ENCODE peak calls at places on chromosome X, in nine cellular contexts. One of them, this sample, is unnamed.

GRCh38 chrX:148501121-148502066 is 977 bp downstream of the AFF2 start:
- DNase-seq in body of pancreas: no peak
- DNase-seq in tibial artery: no peak
- DNase-seq in GM23248: no peak
- DNase-seq in effector memory CD4-positive, alpha-beta T cell: no peak
- DNase-seq in mammary epithelial cell: peak; percentile 5
- DNase-seq in lower lobe of right lung: peak; percentile 43
- DNase-seq in right lobe of liver: peak; percentile 51
- DNase-seq in hepatocyte: peak; percentile 18
- DNase-seq in this sample: no peak

GRCh38 chrX:1444896-1445480 is 7.7 kb downstream of the ASMTL start:
- DNase-seq in mammary epithelial cell: no peak
- DNase-seq in hepatocyte: no peak
- DNase-seq in tibial artery: no peak
- DNase-seq in lower lobe of right lung: peak; percentile 13
- DNase-seq in effector memory CD4-positive, alpha-beta T cell: no peak
- DNase-seq in GM23248: no peak
- DNase-seq in right lobe of liver: peak; percentile 12
- DNase-seq in body of pancreas: peak; percentile 2
- DNase-seq in this sample: no peak

GRCh38 chrX:110732274-110732673 is 63.3 kb downstream of the CHRDL1 start:
- DNase-seq in lower lobe of right lung: no peak
- DNase-seq in tibial artery: no peak
- DNase-seq in hepatocyte: no peak
- DNase-seq in body of pancreas: no peak
- DNase-seq in GM23248: no peak
- DNase-seq in mammary epithelial cell: no peak
- DNase-seq in right lobe of liver: no peak
- DNase-seq in effector memory CD4-positive, alpha-beta T cell: no peak
- DNase-seq in this sample: no peak

GRCh38 chrX:153882086-153882498 is 3.9 kb downstream of the L1CAM start:
- DNase-seq in body of pancreas: no peak
- DNase-seq in mammary epithelial cell: peak; percentile 50
- DNase-seq in effector memory CD4-positive, alpha-beta T cell: no peak
- DNase-seq in tibial artery: no peak
- DNase-seq in lower lobe of right lung: no peak
- DNase-seq in right lobe of liver: no peak
- DNase-seq in hepatocyte: no peak
- DNase-seq in GM23248: peak; percentile 20
- DNase-seq in this sample: no peak

GRCh38 chrX:130915302-130915701 is 12.3 kb upstream of the ENOX2 start:
- DNase-seq in body of pancreas: no peak
- DNase-seq in lower lobe of right lung: no peak
- DNase-seq in tibial artery: no peak
- DNase-seq in GM23248: peak; percentile 30
- DNase-seq in right lobe of liver: no peak
- DNase-seq in hepatocyte: no peak
- DNase-seq in effector memory CD4-positive, alpha-beta T cell: no peak
- DNase-seq in mammary epithelial cell: no peak
- DNase-seq in this sample: no peak

GRCh38 chrX:97267376-97267775 is 383.7 kb downstream of the RPA4 start:
- DNase-seq in lower lobe of right lung: no peak
- DNase-seq in body of pancreas: no peak
- DNase-seq in mammary epithelial cell: no peak
- DNase-seq in hepatocyte: no peak
- DNase-seq in right lobe of liver: no peak
- DNase-seq in GM23248: peak; percentile 4
- DNase-seq in effector memory CD4-positive, alpha-beta T cell: no peak
- DNase-seq in tibial artery: no peak
- DNase-seq in this sample: no peak

GRCh38 chrX:50684871-50685270 is 129.1 kb downstream of the SHROOM4 start:
- DNase-seq in body of pancreas: no peak
- DNase-seq in lower lobe of right lung: no peak
- DNase-seq in tibial artery: no peak
- DNase-seq in GM23248: no peak
- DNase-seq in mammary epithelial cell: no peak
- DNase-seq in hepatocyte: no peak
- DNase-seq in effector memory CD4-positive, alpha-beta T cell: no peak
- DNase-seq in right lobe of liver: no peak
- DNase-seq in this sample: no peak

GRCh38 chrX:49844622-49845021 is 15.5 kb downstream of the PAGE4 start:
- DNase-seq in body of pancreas: no peak
- DNase-seq in GM23248: no peak
- DNase-seq in hepatocyte: no peak
- DNase-seq in effector memory CD4-positive, alpha-beta T cell: no peak
- DNase-seq in right lobe of liver: no peak
- DNase-seq in tibial artery: no peak
- DNase-seq in mammary epithelial cell: no peak
- DNase-seq in lower lobe of right lung: no peak
- DNase-seq in this sample: no peak

GRCh38 chrX:23844502-23845138 is 61.6 kb downstream of the SAT1 start:
- DNase-seq in body of pancreas: peak; percentile 15
- DNase-seq in GM23248: peak; percentile 3
- DNase-seq in effector memory CD4-positive, alpha-beta T cell: no peak
- DNase-seq in lower lobe of right lung: no peak
- DNase-seq in tibial artery: peak; percentile 19
- DNase-seq in hepatocyte: peak; percentile 81
- DNase-seq in mammary epithelial cell: no peak
- DNase-seq in right lobe of liver: no peak
- DNase-seq in this sample: no peak

GRCh38 chrX:99397879-99398278 is 1012.2 kb downstream of the PCDH19 start:
- DNase-seq in tibial artery: no peak
- DNase-seq in right lobe of liver: no peak
- DNase-seq in hepatocyte: no peak
- DNase-seq in body of pancreas: no peak
- DNase-seq in GM23248: no peak
- DNase-seq in mammary epithelial cell: no peak
- DNase-seq in lower lobe of right lung: no peak
- DNase-seq in effector memory CD4-positive, alpha-beta T cell: no peak
- DNase-seq in this sample: no peak

GRCh38 chrX:148871422-148872152 is 371.2 kb downstream of the AFF2 start:
- DNase-seq in hepatocyte: no peak
- DNase-seq in tibial artery: no peak
- DNase-seq in lower lobe of right lung: no peak
- DNase-seq in effector memory CD4-positive, alpha-beta T cell: no peak
- DNase-seq in body of pancreas: no peak
- DNase-seq in right lobe of liver: no peak
- DNase-seq in mammary epithelial cell: peak; percentile 94
- DNase-seq in GM23248: peak; percentile 81
- DNase-seq in this sample: no peak

GRCh38 chrX:129984196-129984962 is 1.9 kb downstream of the BCORL1 start:
- DNase-seq in lower lobe of right lung: peak; percentile 58
- DNase-seq in body of pancreas: peak; percentile 23
- DNase-seq in hepatocyte: peak; percentile 53
- DNase-seq in GM23248: peak; percentile 43
- DNase-seq in right lobe of liver: peak; percentile 58
- DNase-seq in effector memory CD4-positive, alpha-beta T cell: peak; percentile 40
- DNase-seq in mammary epithelial cell: no peak
- DNase-seq in tibial artery: peak; percentile 20
- DNase-seq in this sample: peak; percentile 44

GRCh38 chrX:39759526-39760224 is 338.1 kb downstream of the BCOR start:
- DNase-seq in tibial artery: no peak
- DNase-seq in body of pancreas: peak; percentile 81
- DNase-seq in GM23248: peak; percentile 56
- DNase-seq in mammary epithelial cell: no peak
- DNase-seq in right lobe of liver: no peak
- DNase-seq in hepatocyte: peak; percentile 62
- DNase-seq in effector memory CD4-positive, alpha-beta T cell: no peak
- DNase-seq in lower lobe of right lung: peak; percentile 52
- DNase-seq in this sample: no peak

GRCh38 chrX:103362504-103362903 is 6.2 kb downstream of the TCEAL9 start:
- DNase-seq in lower lobe of right lung: no peak
- DNase-seq in effector memory CD4-positive, alpha-beta T cell: no peak
- DNase-seq in tibial artery: no peak
- DNase-seq in GM23248: peak; percentile 49
- DNase-seq in body of pancreas: no peak
- DNase-seq in mammary epithelial cell: no peak
- DNase-seq in hepatocyte: no peak
- DNase-seq in right lobe of liver: no peak
- DNase-seq in this sample: no peak

GRCh38 chrX:27555514-27555913 is 34.6 kb upstream of the DCAF8L2 start:
- DNase-seq in body of pancreas: no peak
- DNase-seq in mammary epithelial cell: peak; percentile 25
- DNase-seq in effector memory CD4-positive, alpha-beta T cell: no peak
- DNase-seq in tibial artery: no peak
- DNase-seq in hepatocyte: peak; percentile 37
- DNase-seq in right lobe of liver: no peak
- DNase-seq in lower lobe of right lung: no peak
- DNase-seq in GM23248: peak; percentile 1
- DNase-seq in this sample: no peak

GRCh38 chrX:115632455-115632854 is 71.5 kb downstream of the PLS3 start:
- DNase-seq in GM23248: peak; percentile 49
- DNase-seq in lower lobe of right lung: no peak
- DNase-seq in effector memory CD4-positive, alpha-beta T cell: no peak
- DNase-seq in right lobe of liver: no peak
- DNase-seq in mammary epithelial cell: no peak
- DNase-seq in body of pancreas: no peak
- DNase-seq in tibial artery: no peak
- DNase-seq in hepatocyte: no peak
- DNase-seq in this sample: no peak

GRCh38 chrX:30659421-30659820 is 6.2 kb downstream of the GK start:
- DNase-seq in right lobe of liver: no peak
- DNase-seq in GM23248: peak; percentile 87
- DNase-seq in mammary epithelial cell: peak; percentile 82
- DNase-seq in lower lobe of right lung: no peak
- DNase-seq in tibial artery: no peak
- DNase-seq in body of pancreas: no peak
- DNase-seq in hepatocyte: peak; percentile 31
- DNase-seq in effector memory CD4-positive, alpha-beta T cell: no peak
- DNase-seq in this sample: no peak

GRCh38 chrX:9856596-9856995 is 70.4 kb downstream of the SHROOM2 start:
- DNase-seq in body of pancreas: no peak
- DNase-seq in mammary epithelial cell: no peak
- DNase-seq in lower lobe of right lung: no peak
- DNase-seq in effector memory CD4-positive, alpha-beta T cell: no peak
- DNase-seq in GM23248: no peak
- DNase-seq in hepatocyte: no peak
- DNase-seq in right lobe of liver: no peak
- DNase-seq in tibial artery: no peak
- DNase-seq in this sample: no peak
- H3K27ac ChIP-seq in body of pancreas: no peak overlapping the region
- H3K27ac ChIP-seq in mammary epithelial cell: no peak overlapping the region
- H3K27ac ChIP-seq in lower lobe of right lung: no peak overlapping the region
- H3K27ac ChIP-seq in effector memory CD4-positive, alpha-beta T cell: no peak overlapping the region
- H3K27ac ChIP-seq in GM23248: no peak overlapping the region
- H3K27ac ChIP-seq in hepatocyte: no peak overlapping the region
- H3K27ac ChIP-seq in right lobe of liver: no peak overlapping the region
- H3K27ac ChIP-seq in tibial artery: no peak overlapping the region
- H3K27ac ChIP-seq in this sample: no peak overlapping the region

GRCh38 chrX:63918611-63919010 is 133.6 kb upstream of the ARHGEF9 start:
- DNase-seq in mammary epithelial cell: peak; percentile 28
- DNase-seq in GM23248: peak; percentile 70
- DNase-seq in hepatocyte: no peak
- DNase-seq in lower lobe of right lung: no peak
- DNase-seq in tibial artery: no peak
- DNase-seq in right lobe of liver: no peak
- DNase-seq in body of pancreas: no peak
- DNase-seq in effector memory CD4-positive, alpha-beta T cell: no peak
- DNase-seq in this sample: no peak
- H3K9me3 ChIP-seq in mammary epithelial cell: peaks cover 15% of the 10 kb centered on the region
- H3K9me3 ChIP-seq in GM23248: no peaks in the 10 kb centered on the region
- H3K9me3 ChIP-seq in hepatocyte: no peaks in the 10 kb centered on the region
- H3K9me3 ChIP-seq in lower lobe of right lung: peaks cover 3% of the 10 kb centered on the region
- H3K9me3 ChIP-seq in tibial artery: peaks cover 7% of the 10 kb centered on the region
- H3K9me3 ChIP-seq in right lobe of liver: no peaks in the 10 kb centered on the region
- H3K9me3 ChIP-seq in body of pancreas: no peaks in the 10 kb centered on the region
- H3K9me3 ChIP-seq in effector memory CD4-positive, alpha-beta T cell: no peaks in the 10 kb centered on the region
- H3K9me3 ChIP-seq in this sample: no peaks in the 10 kb centered on the region

GRCh38 chrX:10649286-10649685 is 28.9 kb upstream of the MID1 start:
- DNase-seq in tibial artery: no peak
- DNase-seq in body of pancreas: no peak
- DNase-seq in hepatocyte: no peak
- DNase-seq in GM23248: peak; percentile 53
- DNase-seq in lower lobe of right lung: no peak
- DNase-seq in right lobe of liver: no peak
- DNase-seq in effector memory CD4-positive, alpha-beta T cell: no peak
- DNase-seq in mammary epithelial cell: no peak
- DNase-seq in this sample: no peak
- H3K4me3 ChIP-seq in tibial artery: no peak overlapping the region
- H3K4me3 ChIP-seq in body of pancreas: no peak overlapping the region
- H3K4me3 ChIP-seq in hepatocyte: no peak overlapping the region
- H3K4me3 ChIP-seq in GM23248: no peak overlapping the region
- H3K4me3 ChIP-seq in lower lobe of right lung: no peak overlapping the region
- H3K4me3 ChIP-seq in right lobe of liver: no peak overlapping the region
- H3K4me3 ChIP-seq in effector memory CD4-positive, alpha-beta T cell: no peak overlapping the region
- H3K4me3 ChIP-seq in mammary epithelial cell: no peak overlapping the region
- H3K4me3 ChIP-seq in this sample: no peak overlapping the region

GRCh38 chrX:17415242-17415815 is 40.3 kb downstream of the NHS start:
- DNase-seq in hepatocyte: no peak
- DNase-seq in GM23248: no peak
- DNase-seq in tibial artery: no peak
- DNase-seq in right lobe of liver: no peak
- DNase-seq in lower lobe of right lung: no peak
- DNase-seq in body of pancreas: no peak
- DNase-seq in effector memory CD4-positive, alpha-beta T cell: no peak
- DNase-seq in mammary epithelial cell: no peak
- DNase-seq in this sample: no peak
- H3K27ac ChIP-seq in hepatocyte: no peak overlapping the region
- H3K27ac ChIP-seq in GM23248: no peak overlapping the region
- H3K27ac ChIP-seq in tibial artery: peak overlapping the region; percentile 52
- H3K27ac ChIP-seq in right lobe of liver: no peak overlapping the region
- H3K27ac ChIP-seq in lower lobe of right lung: no peak overlapping the region
- H3K27ac ChIP-seq in body of pancreas: no peak overlapping the region
- H3K27ac ChIP-seq in effector memory CD4-positive, alpha-beta T cell: no peak overlapping the region
- H3K27ac ChIP-seq in mammary epithelial cell: peak overlapping the region; percentile 95
- H3K27ac ChIP-seq in this sample: no peak overlapping the region

GRCh38 chrX:82161195-82161594 is 959.3 kb downstream of the SH3BGRL start:
- DNase-seq in hepatocyte: no peak
- DNase-seq in body of pancreas: no peak
- DNase-seq in GM23248: no peak
- DNase-seq in effector memory CD4-positive, alpha-beta T cell: no peak
- DNase-seq in mammary epithelial cell: no peak
- DNase-seq in tibial artery: no peak
- DNase-seq in right lobe of liver: no peak
- DNase-seq in lower lobe of right lung: no peak
- DNase-seq in this sample: no peak

DNA sequence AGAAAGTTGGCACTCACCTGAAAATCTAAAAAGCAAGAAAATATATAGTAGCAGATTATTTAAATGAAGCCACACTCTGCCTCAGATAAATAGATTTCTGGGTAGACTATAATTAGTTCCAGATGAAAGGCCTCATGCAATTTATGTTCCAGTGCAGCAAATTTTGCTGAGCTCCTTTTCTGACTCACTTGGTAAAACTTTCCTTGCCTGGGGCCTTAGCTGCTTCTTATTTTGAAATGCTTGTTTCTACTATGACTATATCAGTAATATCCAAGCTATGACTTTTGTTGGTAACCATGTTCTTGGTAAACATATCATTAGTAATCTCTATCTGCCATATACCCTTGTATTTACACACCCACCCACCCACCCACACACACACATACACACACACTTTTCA is 961.8 kb downstream of the SH3BGRL start:
- DNase-seq in lower lobe of right lung: no peak
- DNase-seq in GM23248: peak; percentile 1
- DNase-seq in body of pancreas: no peak
- DNase-seq in right lobe of liver: no peak
- DNase-seq in effector memory CD4-positive, alpha-beta T cell: no peak
- DNase-seq in mammary epithelial cell: no peak
- DNase-seq in tibial artery: no peak
- DNase-seq in hepatocyte: no peak
- DNase-seq in this sample: no peak
- H3K9me3 ChIP-seq in lower lobe of right lung: no peaks in the 10 kb centered on the region
- H3K9me3 ChIP-seq in GM23248: no peaks in the 10 kb centered on the region
- H3K9me3 ChIP-seq in body of pancreas: no peaks in the 10 kb centered on the region
- H3K9me3 ChIP-seq in right lobe of liver: no peaks in the 10 kb centered on the region
- H3K9me3 ChIP-seq in effector memory CD4-positive, alpha-beta T cell: no peaks in the 10 kb centered on the region
- H3K9me3 ChIP-seq in mammary epithelial cell: peaks cover 6% of the 10 kb centered on the region
- H3K9me3 ChIP-seq in tibial artery: peaks cover 10% of the 10 kb centered on the region
- H3K9me3 ChIP-seq in hepatocyte: no peaks in the 10 kb centered on the region
- H3K9me3 ChIP-seq in this sample: no peaks in the 10 kb centered on the region

GRCh38 chrX:72069380-72070160 is 62.1 kb downstream of the RTL5 start:
- DNase-seq in GM23248: no peak
- DNase-seq in effector memory CD4-positive, alpha-beta T cell: no peak
- DNase-seq in tibial artery: no peak
- DNase-seq in body of pancreas: no peak
- DNase-seq in mammary epithelial cell: no peak
- DNase-seq in hepatocyte: no peak
- DNase-seq in right lobe of liver: no peak
- DNase-seq in lower lobe of right lung: no peak
- DNase-seq in this sample: no peak
- H3K4me3 ChIP-seq in GM23248: no peak overlapping the region
- H3K4me3 ChIP-seq in effector memory CD4-positive, alpha-beta T cell: no peak overlapping the region
- H3K4me3 ChIP-seq in tibial artery: peak overlapping the region; percentile 37
- H3K4me3 ChIP-seq in body of pancreas: no peak overlapping the region
- H3K4me3 ChIP-seq in mammary epithelial cell: no peak overlapping the region
- H3K4me3 ChIP-seq in hepatocyte: no peak overlapping the region
- H3K4me3 ChIP-seq in right lobe of liver: no peak overlapping the region
- H3K4me3 ChIP-seq in lower lobe of right lung: no peak overlapping the region
- H3K4me3 ChIP-seq in this sample: no peak overlapping the region

This sample was measured in CD8-positive, alpha-beta memory T cell.